ENCODE peak calls at places on chromosomes 12 and 14, in five cellular contexts. Q is HCT116, S is spleen, Y is hepatocyte, C is transverse colon. I is an unnamed sample.
A peak's percentile ranks its signal among the peaks of the same experiment; 100 is the strongest.

GRCh38 chr12:96063046-96063445 is 27.7 kb upstream of the LTA4H start:
- DNase-seq in Y (no peak), S (no peak), C (no peak), Q (no peak), I (no peak)

GRCh38 chr14:23864856-23865255 is 88.7 kb upstream of the DHRS4 start:
- DNase-seq in C (no peak), Y (no peak), S (no peak), Q (no peak), I (no peak)

GRCh38 chr12:106072751-106073150 is 66.0 kb downstream of the NUAK1 start:
- DNase-seq in C (no peak), S (no peak), Y (no peak), Q (no peak), I (no peak)

GRCh38 chr12:92640686-92641085 is 62.1 kb upstream of the PLEKHG7 start:
- DNase-seq in Y (no peak), C (no peak), Q (no peak), S (no peak), I (no peak)

GRCh38 chr14:105251920-105252319 is 3.6 kb downstream of the BTBD6 start:
- DNase-seq in S (no peak), C (no peak), Y (no peak), Q (no peak), I (no peak)

GRCh38 chr12:80709811-80710726 is 2.6 kb downstream of the MYF6 start:
- DNase-seq in Y (peak; percentile 19), Q (peak; percentile 4), C (no peak), S (no peak), I (no peak)

GRCh38 chr14:73173092-73173735 is 36.9 kb downstream of the PSEN1 start:
- DNase-seq in Q (peak; percentile 31), C (no peak), Y (peak; percentile 36), S (no peak), I (no peak)

GRCh38 chr14:90056821-90057220 is 5.0 kb upstream of the KCNK13 start:
- DNase-seq in C (no peak), Q (no peak), S (no peak), Y (no peak), I (no peak)

GRCh38 chr12:86367137-86367536 is 110.9 kb upstream of the MGAT4C start:
- DNase-seq in Y (no peak), C (no peak), S (no peak), Q (no peak), I (no peak)

GRCh38 chr14:60164404-60164716 is 838 bp downstream of the DHRS7 start:
- DNase-seq in S (no peak), C (no peak), Y (no peak), Q (no peak), I (no peak)

GRCh38 chr12:112979281-112979680 is 962 bp downstream of the OAS2 start:
- DNase-seq in S (peak; percentile 84), Q (no peak), Y (no peak), C (peak; percentile 48), I (no peak)

GRCh38 chr12:54586620-54587019 is 1.8 kb downstream of the PPP1R1A start:
- DNase-seq in S (no peak), C (no peak), Y (no peak), Q (no peak), I (no peak)

GRCh38 chr12:98591209-98591608 is 2.3 kb upstream of the SLC25A3 start:
- DNase-seq in S (no peak), Q (no peak), C (no peak), Y (no peak), I (no peak)

GRCh38 chr12:52508211-52508610 is 12.0 kb downstream of the KRT5 start:
- DNase-seq in S (no peak), C (no peak), Y (no peak), Q (no peak), I (no peak)

GRCh38 chr14:95309261-95310051 is 10.3 kb downstream of the CLMN start:
- DNase-seq in Y (no peak), C (no peak), Q (no peak), S (peak; percentile 47), I (no peak)

GRCh38 chr12:100675432-100675831 is 101.9 kb downstream of the GAS2L3 start:
- DNase-seq in S (no peak), Y (peak; percentile 43), Q (no peak), C (peak; percentile 14), I (no peak)

GRCh38 chr12:107912421-107913004 is 138.0 kb downstream of the ASCL4 start:
- DNase-seq in S (peak; percentile 82), C (peak; percentile 51), Y (peak; percentile 34), Q (peak; percentile 28), I (peak; percentile 81)

GRCh38 chr12:53059434-53060063 is 9.7 kb downstream of the TNS2 start:
- DNase-seq in Q (no peak), S (no peak), Y (no peak), C (no peak), I (no peak)

GRCh38 chr14:33932526-33933292 is 18.2 kb downstream of the EGLN3 start:
- DNase-seq in Q (no peak), S (no peak), C (no peak), Y (no peak), I (no peak)

GRCh38 chr12:510071-510825 is 50.5 kb downstream of the B4GALNT3 start:
- DNase-seq in S (no peak), Y (peak; percentile 43), Q (no peak), C (peak; percentile 78), I (no peak)

GRCh38 chr12:3328081-3328480 is 162.9 kb upstream of the PRMT8 start:
- DNase-seq in S (no peak), C (no peak), Y (no peak), Q (no peak), I (no peak)

GRCh38 chr12:48683534-48683933 is 1.5 kb upstream of the KANSL2 start:
- DNase-seq in Y (no peak), C (no peak), S (no peak), Q (no peak), I (no peak)

GRCh38 chr12:48682927-48683326 is 889 bp upstream of the KANSL2 start:
- DNase-seq in C (no peak), Q (no peak), S (no peak), Y (no peak), I (no peak)

GRCh38 chr12:48687595-48687994 is 5.6 kb upstream of the KANSL2 start:
- DNase-seq in Q (no peak), Y (no peak), S (no peak), C (no peak), I (no peak)

GRCh38 chr12:48686615-48687334 is 4.7 kb upstream of the KANSL2 start:
- DNase-seq in Q (no peak), C (no peak), S (no peak), Y (no peak), I (no peak)

DNA sequence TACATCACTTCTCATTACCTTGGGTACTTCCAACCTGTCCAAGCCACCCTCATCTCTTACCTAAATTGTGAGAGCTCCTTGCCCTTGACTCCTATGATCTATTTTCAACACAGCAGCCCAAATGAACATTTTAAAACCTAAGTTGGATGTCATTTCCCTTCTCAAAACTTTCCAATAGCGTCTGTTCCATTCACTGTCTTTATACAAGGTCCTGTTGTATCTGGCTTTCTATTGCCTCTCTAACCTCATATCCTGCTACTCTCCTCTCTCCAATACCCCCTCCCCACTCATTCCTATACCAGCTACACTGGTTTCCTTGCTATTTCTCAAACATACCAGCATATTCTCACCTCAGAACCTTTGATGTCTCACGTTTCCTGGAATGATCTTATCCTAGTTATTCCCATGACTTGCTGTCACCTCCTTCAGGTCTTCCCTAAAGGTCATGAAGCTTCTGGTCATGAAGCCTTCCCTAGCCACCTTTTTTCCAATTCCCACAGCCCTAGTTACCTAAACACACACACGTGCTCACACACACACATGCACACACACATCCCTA is 4.1 kb upstream of the KANSL2 start:
- DNase-seq in S (no peak), Y (no peak), Q (no peak), C (no peak), I (no peak)
- H3K9me3 ChIP-seq in S (no peaks in the 10 kb centered on the region), Y (no peaks in the 10 kb centered on the region), Q (no peaks in the 10 kb centered on the region), C (no peaks in the 10 kb centered on the region), I (no peaks in the 10 kb centered on the region)

GRCh38 chr12:50402270-50403000 is 1.8 kb downstream of the LARP4 start:
- DNase-seq in Y (no peak), S (no peak), C (no peak), Q (no peak), I (no peak)

GRCh38 chr12:50400104-50400637 is 514 bp upstream of the LARP4 start:
- DNase-seq in Y (no peak), C (no peak), Q (no peak), S (no peak), I (no peak)

GRCh38 chr12:50398931-50399330 is 1.8 kb upstream of the LARP4 start:
- DNase-seq in S (no peak), C (no peak), Q (no peak), Y (no peak), I (no peak)

GRCh38 chr12:50401383-50402155 is 884 bp downstream of the LARP4 start:
- DNase-seq in C (peak; percentile 13), S (no peak), Q (no peak), Y (peak; percentile 35), I (peak; percentile 31)

GRCh38 chr12:50400638-50401382 is at the start of gene LARP4:
- DNase-seq in C (peak; percentile 94), S (peak; percentile 96), Q (peak; percentile 93), Y (peak; percentile 96), I (peak; percentile 92)
- TF ChIP-seq CTCF in C (no peak), S (no peak), Q (no peak), Y (no peak), I (no peak)

GRCh38 chr14:69663322-69663686 is 51.9 kb downstream of the SUSD6 start:
- DNase-seq in S (no peak), Q (no peak), Y (no peak), C (no peak), I (peak; percentile 88)
- H3K4me1 ChIP-seq in S (peaks cover 87% of the 10 kb centered on the region), Q (peaks cover 7% of the 10 kb centered on the region), Y (peaks cover 78% of the 10 kb centered on the region), C (peaks cover 55% of the 10 kb centered on the region), I (peaks cover 98% of the 10 kb centered on the region)

GRCh38 chr14:28707814-28708213 is 58.8 kb upstream of the FOXG1 start:
- DNase-seq in Q (no peak), C (no peak), Y (no peak), S (no peak), I (no peak)
- H3K9me3 ChIP-seq in Q (peaks cover 5% of the 10 kb centered on the region), C (no peaks in the 10 kb centered on the region), Y (no peaks in the 10 kb centered on the region), S (no peaks in the 10 kb centered on the region), I (no peaks in the 10 kb centered on the region)